ENCODE peak calls at places on chromosomes 6 and 20, in five cellular contexts. One of them, this sample, is unnamed. For H3K36me3, the result is how much of the 10 kb centered on the place peaks cover.

GRCh38 chr20:8385247-8385646 is 253.2 kb downstream of the PLCB1 start:
- DNase-seq in left lung: peak
- DNase-seq in heart left ventricle: peak
- DNase-seq in CD8-positive, alpha-beta T cell: no peak
- DNase-seq in neuronal stem cell: no peak
- DNase-seq in this sample: peak

GRCh38 chr6:97850458-97851218 is 567.6 kb upstream of the MMS22L start:
- DNase-seq in left lung: no peak
- DNase-seq in heart left ventricle: no peak
- DNase-seq in CD8-positive, alpha-beta T cell: no peak
- DNase-seq in neuronal stem cell: peak
- DNase-seq in this sample: no peak

GRCh38 chr6:121520337-121521163 is 85.1 kb downstream of the GJA1 start:
- DNase-seq in left lung: no peak
- DNase-seq in heart left ventricle: no peak
- DNase-seq in CD8-positive, alpha-beta T cell: no peak
- DNase-seq in neuronal stem cell: no peak
- DNase-seq in this sample: no peak

GRCh38 chr6:5674723-5675122 is 332.0 kb downstream of the NRN1 start:
- DNase-seq in left lung: no peak
- DNase-seq in heart left ventricle: no peak
- DNase-seq in CD8-positive, alpha-beta T cell: no peak
- DNase-seq in neuronal stem cell: no peak
- DNase-seq in this sample: no peak

GRCh38 chr20:6686171-6686570 is 81.3 kb upstream of the BMP2 start:
- DNase-seq in left lung: no peak
- DNase-seq in heart left ventricle: no peak
- DNase-seq in CD8-positive, alpha-beta T cell: no peak
- DNase-seq in neuronal stem cell: no peak
- DNase-seq in this sample: peak

GRCh38 chr6:77136086-77136485 is 327.2 kb downstream of the HTR1B start:
- DNase-seq in left lung: no peak
- DNase-seq in heart left ventricle: no peak
- DNase-seq in CD8-positive, alpha-beta T cell: no peak
- DNase-seq in neuronal stem cell: no peak
- DNase-seq in this sample: no peak

GRCh38 chr20:43752561-43753301 is 25.9 kb upstream of the GTSF1L start:
- DNase-seq in left lung: peak
- DNase-seq in heart left ventricle: peak
- DNase-seq in CD8-positive, alpha-beta T cell: no peak
- DNase-seq in neuronal stem cell: no peak
- DNase-seq in this sample: no peak

GRCh38 chr20:46251211-46251673 is 57.1 kb downstream of the CDH22 start:
- DNase-seq in left lung: peak
- DNase-seq in heart left ventricle: no peak
- DNase-seq in CD8-positive, alpha-beta T cell: no peak
- DNase-seq in neuronal stem cell: peak
- DNase-seq in this sample: no peak

GRCh38 chr6:82283771-82284420 is 36.4 kb upstream of the IBTK start:
- DNase-seq in left lung: no peak
- DNase-seq in heart left ventricle: no peak
- DNase-seq in CD8-positive, alpha-beta T cell: no peak
- DNase-seq in neuronal stem cell: peak
- DNase-seq in this sample: no peak

GRCh38 chr6:37122861-37123260 is 47.1 kb upstream of the PIM1 start:
- DNase-seq in left lung: no peak
- DNase-seq in heart left ventricle: no peak
- DNase-seq in CD8-positive, alpha-beta T cell: no peak
- DNase-seq in neuronal stem cell: no peak
- DNase-seq in this sample: no peak

GRCh38 chr6:62998022-62998421 is 213.2 kb upstream of the FKBP1C start:
- DNase-seq in left lung: no peak
- DNase-seq in heart left ventricle: no peak
- DNase-seq in CD8-positive, alpha-beta T cell: no peak
- DNase-seq in neuronal stem cell: no peak
- DNase-seq in this sample: no peak

GRCh38 chr20:44409132-44409600 is 53.7 kb downstream of the HNF4A start:
- DNase-seq in left lung: no peak
- DNase-seq in heart left ventricle: no peak
- DNase-seq in CD8-positive, alpha-beta T cell: no peak
- DNase-seq in neuronal stem cell: no peak
- DNase-seq in this sample: no peak

GRCh38 chr6:127458190-127458589 is 999 bp downstream of the KIAA0408 start:
- DNase-seq in left lung: no peak
- DNase-seq in heart left ventricle: no peak
- DNase-seq in CD8-positive, alpha-beta T cell: no peak
- DNase-seq in neuronal stem cell: no peak
- DNase-seq in this sample: no peak

GRCh38 chr6:67633058-67633457 is 1002.0 kb upstream of the ADGRB3 start:
- DNase-seq in left lung: no peak
- DNase-seq in heart left ventricle: no peak
- DNase-seq in CD8-positive, alpha-beta T cell: no peak
- DNase-seq in neuronal stem cell: no peak
- DNase-seq in this sample: no peak

GRCh38 chr20:4814696-4815252 is 93.1 kb downstream of the PRND start:
- DNase-seq in left lung: peak
- DNase-seq in heart left ventricle: no peak
- DNase-seq in CD8-positive, alpha-beta T cell: no peak
- DNase-seq in neuronal stem cell: no peak
- DNase-seq in this sample: no peak

GRCh38 chr20:32285621-32286334 is 8.3 kb downstream of the KIF3B start:
- DNase-seq in left lung: no peak
- DNase-seq in heart left ventricle: no peak
- DNase-seq in CD8-positive, alpha-beta T cell: peak
- DNase-seq in neuronal stem cell: no peak
- DNase-seq in this sample: peak

GRCh38 chr20:45049904-45050471 is 50.9 kb downstream of the KCNS1 start:
- DNase-seq in left lung: no peak
- DNase-seq in heart left ventricle: no peak
- DNase-seq in CD8-positive, alpha-beta T cell: no peak
- DNase-seq in neuronal stem cell: no peak
- DNase-seq in this sample: peak

GRCh38 chr20:6108330-6108729 is 14.5 kb downstream of the FERMT1 start:
- DNase-seq in left lung: no peak
- DNase-seq in heart left ventricle: no peak
- DNase-seq in CD8-positive, alpha-beta T cell: no peak
- DNase-seq in neuronal stem cell: no peak
- DNase-seq in this sample: no peak

GRCh38 chr20:35870541-35871307 is 83.6 kb downstream of the SCAND1 start:
- DNase-seq in left lung: no peak
- DNase-seq in heart left ventricle: no peak
- DNase-seq in CD8-positive, alpha-beta T cell: no peak
- DNase-seq in neuronal stem cell: no peak
- DNase-seq in this sample: no peak

GRCh38 chr6:170175644-170176620 is 114.9 kb downstream of the DLL1 start:
- DNase-seq in left lung: peak
- DNase-seq in heart left ventricle: no peak
- DNase-seq in CD8-positive, alpha-beta T cell: peak
- DNase-seq in neuronal stem cell: no peak
- DNase-seq in this sample: no peak

GRCh38 chr20:12698817-12699216 is 310.0 kb upstream of the SPTLC3 start:
- DNase-seq in left lung: no peak
- DNase-seq in heart left ventricle: no peak
- DNase-seq in CD8-positive, alpha-beta T cell: no peak
- DNase-seq in neuronal stem cell: no peak
- DNase-seq in this sample: no peak

GRCh38 chr6:45423901-45424627 is 46.3 kb upstream of the SUPT3H start:
- DNase-seq in left lung: peak
- DNase-seq in heart left ventricle: peak
- DNase-seq in CD8-positive, alpha-beta T cell: peak
- DNase-seq in neuronal stem cell: peak
- DNase-seq in this sample: no peak

GRCh38 chr6:131917318-131917717 is 33.9 kb downstream of the CCN2 start:
- DNase-seq in left lung: no peak
- DNase-seq in heart left ventricle: no peak
- DNase-seq in CD8-positive, alpha-beta T cell: no peak
- DNase-seq in neuronal stem cell: no peak
- DNase-seq in this sample: peak

GRCh38 chr20:14544688-14545087 is 207.3 kb upstream of the FLRT3 start:
- DNase-seq in left lung: no peak
- DNase-seq in heart left ventricle: no peak
- DNase-seq in CD8-positive, alpha-beta T cell: no peak
- DNase-seq in neuronal stem cell: no peak
- DNase-seq in this sample: no peak

DNA sequence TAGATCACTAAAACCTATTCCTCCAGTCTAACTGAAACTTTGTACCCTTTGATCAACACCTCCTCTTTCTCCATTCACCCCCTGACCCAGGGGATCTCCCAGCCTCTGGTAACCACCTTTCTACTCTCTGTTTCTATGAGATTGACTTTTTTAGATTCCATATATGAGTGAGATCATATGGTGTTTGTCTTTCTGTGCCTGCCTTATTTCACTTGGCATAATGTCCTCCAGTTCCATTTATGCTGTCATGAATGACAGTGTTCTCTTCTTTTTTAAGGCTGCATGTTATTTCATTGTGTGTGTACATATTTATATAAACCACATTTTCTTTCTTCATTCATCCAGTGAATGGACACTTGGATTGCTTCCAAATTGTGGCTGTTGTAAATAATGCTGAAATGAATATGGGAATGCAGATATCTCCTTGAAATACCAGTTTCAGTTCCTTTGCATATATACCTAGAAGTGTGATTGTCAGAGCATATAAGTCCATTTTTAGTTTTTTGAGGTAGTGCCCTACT is 57.7 kb downstream of the DHX35 start:
- DNase-seq in left lung: no peak
- DNase-seq in heart left ventricle: no peak
- DNase-seq in CD8-positive, alpha-beta T cell: no peak
- DNase-seq in neuronal stem cell: no peak
- DNase-seq in this sample: no peak
- H3K36me3 ChIP-seq in left lung: under half
- H3K36me3 ChIP-seq in heart left ventricle: under half
- H3K36me3 ChIP-seq in CD8-positive, alpha-beta T cell: under half
- H3K36me3 ChIP-seq in neuronal stem cell: half or more
- H3K36me3 ChIP-seq in this sample: half or more

GRCh38 chr6:57210060-57210459 is 12.0 kb downstream of the RAB23 start:
- DNase-seq in left lung: no peak
- DNase-seq in heart left ventricle: no peak
- DNase-seq in CD8-positive, alpha-beta T cell: no peak
- DNase-seq in neuronal stem cell: no peak
- DNase-seq in this sample: no peak
- H3K4me3 ChIP-seq in left lung: no peak
- H3K4me3 ChIP-seq in heart left ventricle: no peak
- H3K4me3 ChIP-seq in CD8-positive, alpha-beta T cell: no peak
- H3K4me3 ChIP-seq in neuronal stem cell: no peak
- H3K4me3 ChIP-seq in this sample: no peak

GRCh38 chr20:10920396-10920795 is 246.6 kb upstream of the JAG1 start:
- DNase-seq in left lung: no peak
- DNase-seq in heart left ventricle: no peak
- DNase-seq in CD8-positive, alpha-beta T cell: no peak
- DNase-seq in neuronal stem cell: no peak
- DNase-seq in this sample: no peak

GRCh38 chr20:10922521-10922920 is 248.7 kb upstream of the JAG1 start:
- DNase-seq in left lung: no peak
- DNase-seq in heart left ventricle: no peak
- DNase-seq in CD8-positive, alpha-beta T cell: no peak
- DNase-seq in neuronal stem cell: no peak
- DNase-seq in this sample: no peak

GRCh38 chr20:10924628-10925266 is 250.9 kb upstream of the JAG1 start:
- DNase-seq in left lung: no peak
- DNase-seq in heart left ventricle: no peak
- DNase-seq in CD8-positive, alpha-beta T cell: no peak
- DNase-seq in neuronal stem cell: no peak
- DNase-seq in this sample: no peak

GRCh38 chr20:10921491-10922010 is 247.8 kb upstream of the JAG1 start:
- DNase-seq in left lung: no peak
- DNase-seq in heart left ventricle: no peak
- DNase-seq in CD8-positive, alpha-beta T cell: no peak
- DNase-seq in neuronal stem cell: no peak
- DNase-seq in this sample: no peak

GRCh38 chr20:10922941-10923340 is 249.1 kb upstream of the JAG1 start:
- DNase-seq in left lung: no peak
- DNase-seq in heart left ventricle: no peak
- DNase-seq in CD8-positive, alpha-beta T cell: no peak
- DNase-seq in neuronal stem cell: no peak
- DNase-seq in this sample: no peak
- H3K36me3 ChIP-seq in left lung: under half
- H3K36me3 ChIP-seq in heart left ventricle: under half
- H3K36me3 ChIP-seq in CD8-positive, alpha-beta T cell: under half
- H3K36me3 ChIP-seq in neuronal stem cell: under half
- H3K36me3 ChIP-seq in this sample: under half

GRCh38 chr6:80332013-80332412 is 225.5 kb downstream of the BCKDHB start:
- DNase-seq in left lung: no peak
- DNase-seq in heart left ventricle: no peak
- DNase-seq in CD8-positive, alpha-beta T cell: no peak
- DNase-seq in neuronal stem cell: no peak
- DNase-seq in this sample: no peak

GRCh38 chr6:80333342-80333741 is 226.9 kb downstream of the BCKDHB start:
- DNase-seq in left lung: no peak
- DNase-seq in heart left ventricle: no peak
- DNase-seq in CD8-positive, alpha-beta T cell: no peak
- DNase-seq in neuronal stem cell: no peak
- DNase-seq in this sample: no peak

GRCh38 chr6:80336906-80337305 is 230.4 kb downstream of the BCKDHB start:
- DNase-seq in left lung: no peak
- DNase-seq in heart left ventricle: no peak
- DNase-seq in CD8-positive, alpha-beta T cell: no peak
- DNase-seq in neuronal stem cell: no peak
- DNase-seq in this sample: no peak

GRCh38 chr6:80338201-80338836 is 231.8 kb downstream of the BCKDHB start:
- DNase-seq in left lung: peak
- DNase-seq in heart left ventricle: peak
- DNase-seq in CD8-positive, alpha-beta T cell: peak
- DNase-seq in neuronal stem cell: peak
- DNase-seq in this sample: peak

GRCh38 chr6:80335061-80335660 is 228.7 kb downstream of the BCKDHB start:
- DNase-seq in left lung: no peak
- DNase-seq in heart left ventricle: no peak
- DNase-seq in CD8-positive, alpha-beta T cell: no peak
- DNase-seq in neuronal stem cell: no peak
- DNase-seq in this sample: no peak
- H3K4me3 ChIP-seq in left lung: no peak
- H3K4me3 ChIP-seq in heart left ventricle: peak
- H3K4me3 ChIP-seq in CD8-positive, alpha-beta T cell: no peak
- H3K4me3 ChIP-seq in neuronal stem cell: peak
- H3K4me3 ChIP-seq in this sample: no peak

DNA sequence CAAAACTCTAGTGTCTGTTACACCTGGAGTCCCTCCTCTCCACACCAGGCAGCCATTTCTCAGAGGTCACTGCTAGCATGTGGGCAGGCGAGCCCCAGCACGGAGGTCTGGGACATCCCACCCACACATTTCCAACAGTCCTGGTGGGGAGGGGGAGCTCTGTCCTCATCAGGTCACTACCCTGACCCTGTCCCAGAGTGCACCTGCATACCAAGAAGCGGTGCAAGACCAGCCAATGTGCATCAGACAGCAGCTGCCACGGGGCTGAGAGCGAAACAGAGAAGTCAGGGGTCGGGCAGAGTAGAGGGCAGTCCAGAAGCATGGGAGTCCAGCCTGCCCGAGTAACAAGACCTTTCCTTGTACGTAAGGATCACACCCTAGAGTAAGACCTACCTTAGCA is 71.1 kb downstream of the TAF4 start:
- DNase-seq in left lung: no peak
- DNase-seq in heart left ventricle: no peak
- DNase-seq in CD8-positive, alpha-beta T cell: no peak
- DNase-seq in neuronal stem cell: no peak
- DNase-seq in this sample: no peak
- H3K36me3 ChIP-seq in left lung: under half
- H3K36me3 ChIP-seq in heart left ventricle: under half
- H3K36me3 ChIP-seq in CD8-positive, alpha-beta T cell: under half
- H3K36me3 ChIP-seq in neuronal stem cell: half or more
- H3K36me3 ChIP-seq in this sample: half or more